ENCODE peak calls at places on chromosomes 2 and 18, in eight cellular contexts. One of them, this sample, is unnamed.

GRCh38 chr2:70926042-70926441 is 9.7 kb upstream of the ATP6V1B1 start:
- DNase-seq in NCI-H1417: no peak
- DNase-seq in right atrium auricular region: no peak
- DNase-seq in neural crest cell: no peak
- DNase-seq in NCI-H2081: no peak
- DNase-seq in cardiac fibroblast: no peak
- DNase-seq in NCI-H446: no peak
- DNase-seq in stimulated activated naive CD8-positive, alpha-beta T cell treated with anti-CD3 and anti-CD28 coated beads, Interleukin-15, Interleukin-2, amounts not matched to agents 100 U/mL and 50 U/mL, for 24 hours: no peak
- DNase-seq in this sample: no peak

GRCh38 chr2:24530796-24531195 is 39.7 kb downstream of the NCOA1 start:
- DNase-seq in stimulated activated naive CD8-positive, alpha-beta T cell treated with anti-CD3 and anti-CD28 coated beads, Interleukin-15, Interleukin-2, amounts not matched to agents 100 U/mL and 50 U/mL, for 24 hours: no peak
- DNase-seq in right atrium auricular region: no peak
- DNase-seq in neural crest cell: no peak
- DNase-seq in NCI-H1417: no peak
- DNase-seq in NCI-H446: no peak
- DNase-seq in NCI-H2081: no peak
- DNase-seq in cardiac fibroblast: no peak
- DNase-seq in this sample: no peak

GRCh38 chr2:10022464-10022863 is 20.9 kb upstream of the KLF11 start:
- DNase-seq in right atrium auricular region: no peak
- DNase-seq in NCI-H446: no peak
- DNase-seq in stimulated activated naive CD8-positive, alpha-beta T cell treated with anti-CD3 and anti-CD28 coated beads, Interleukin-15, Interleukin-2, amounts not matched to agents 100 U/mL and 50 U/mL, for 24 hours: no peak
- DNase-seq in NCI-H2081: no peak
- DNase-seq in NCI-H1417: no peak
- DNase-seq in cardiac fibroblast: no peak
- DNase-seq in neural crest cell: no peak
- DNase-seq in this sample: no peak

GRCh38 chr2:212537311-212538155 is 1.1 kb downstream of the ERBB4 start:
- DNase-seq in NCI-H1417: peak; percentile 58
- DNase-seq in cardiac fibroblast: peak; percentile 9
- DNase-seq in stimulated activated naive CD8-positive, alpha-beta T cell treated with anti-CD3 and anti-CD28 coated beads, Interleukin-15, Interleukin-2, amounts not matched to agents 100 U/mL and 50 U/mL, for 24 hours: no peak
- DNase-seq in neural crest cell: peak; percentile 14
- DNase-seq in NCI-H2081: peak; percentile 50
- DNase-seq in right atrium auricular region: no peak
- DNase-seq in NCI-H446: no peak
- DNase-seq in this sample: no peak

GRCh38 chr2:18551623-18552022 is 8.8 kb downstream of the RDH14 start:
- DNase-seq in cardiac fibroblast: no peak
- DNase-seq in right atrium auricular region: no peak
- DNase-seq in stimulated activated naive CD8-positive, alpha-beta T cell treated with anti-CD3 and anti-CD28 coated beads, Interleukin-15, Interleukin-2, amounts not matched to agents 100 U/mL and 50 U/mL, for 24 hours: no peak
- DNase-seq in NCI-H1417: no peak
- DNase-seq in NCI-H2081: no peak
- DNase-seq in NCI-H446: no peak
- DNase-seq in neural crest cell: no peak
- DNase-seq in this sample: no peak

GRCh38 chr2:103252781-103253180 is 490.9 kb downstream of the TMEM182 start:
- DNase-seq in stimulated activated naive CD8-positive, alpha-beta T cell treated with anti-CD3 and anti-CD28 coated beads, Interleukin-15, Interleukin-2, amounts not matched to agents 100 U/mL and 50 U/mL, for 24 hours: no peak
- DNase-seq in NCI-H446: no peak
- DNase-seq in neural crest cell: no peak
- DNase-seq in right atrium auricular region: no peak
- DNase-seq in NCI-H2081: no peak
- DNase-seq in cardiac fibroblast: no peak
- DNase-seq in NCI-H1417: no peak
- DNase-seq in this sample: no peak

GRCh38 chr18:35344736-35345459 is 678 bp upstream of the ZNF24 start:
- DNase-seq in NCI-H446: no peak
- DNase-seq in NCI-H1417: peak; percentile 66
- DNase-seq in NCI-H2081: peak; percentile 28
- DNase-seq in right atrium auricular region: no peak
- DNase-seq in neural crest cell: no peak
- DNase-seq in cardiac fibroblast: no peak
- DNase-seq in stimulated activated naive CD8-positive, alpha-beta T cell treated with anti-CD3 and anti-CD28 coated beads, Interleukin-15, Interleukin-2, amounts not matched to agents 100 U/mL and 50 U/mL, for 24 hours: no peak
- DNase-seq in this sample: peak; percentile 36

GRCh38 chr2:240560480-240561324 is 545 bp downstream of the DUSP28 start:
- DNase-seq in neural crest cell: peak; percentile 100
- DNase-seq in right atrium auricular region: peak; percentile 99
- DNase-seq in NCI-H2081: peak; percentile 95
- DNase-seq in NCI-H446: peak; percentile 90
- DNase-seq in cardiac fibroblast: peak; percentile 98
- DNase-seq in NCI-H1417: peak; percentile 98
- DNase-seq in stimulated activated naive CD8-positive, alpha-beta T cell treated with anti-CD3 and anti-CD28 coated beads, Interleukin-15, Interleukin-2, amounts not matched to agents 100 U/mL and 50 U/mL, for 24 hours: peak; percentile 100
- DNase-seq in this sample: peak; percentile 100

GRCh38 chr18:46469186-46469915 is 187.7 kb downstream of the LOXHD1 start:
- DNase-seq in neural crest cell: no peak
- DNase-seq in right atrium auricular region: no peak
- DNase-seq in cardiac fibroblast: no peak
- DNase-seq in stimulated activated naive CD8-positive, alpha-beta T cell treated with anti-CD3 and anti-CD28 coated beads, Interleukin-15, Interleukin-2, amounts not matched to agents 100 U/mL and 50 U/mL, for 24 hours: no peak
- DNase-seq in NCI-H2081: peak; percentile 82
- DNase-seq in NCI-H446: peak; percentile 90
- DNase-seq in NCI-H1417: peak; percentile 57
- DNase-seq in this sample: no peak

GRCh38 chr18:78893396-78894305 is 86.0 kb upstream of the SALL3 start:
- DNase-seq in neural crest cell: no peak
- DNase-seq in stimulated activated naive CD8-positive, alpha-beta T cell treated with anti-CD3 and anti-CD28 coated beads, Interleukin-15, Interleukin-2, amounts not matched to agents 100 U/mL and 50 U/mL, for 24 hours: no peak
- DNase-seq in NCI-H2081: no peak
- DNase-seq in right atrium auricular region: peak; percentile 52
- DNase-seq in cardiac fibroblast: no peak
- DNase-seq in NCI-H446: no peak
- DNase-seq in NCI-H1417: peak; percentile 85
- DNase-seq in this sample: no peak

GRCh38 chr2:30197570-30197969 is 33.8 kb upstream of the LBH start:
- DNase-seq in neural crest cell: no peak
- DNase-seq in NCI-H1417: no peak
- DNase-seq in cardiac fibroblast: no peak
- DNase-seq in NCI-H446: no peak
- DNase-seq in right atrium auricular region: no peak
- DNase-seq in stimulated activated naive CD8-positive, alpha-beta T cell treated with anti-CD3 and anti-CD28 coated beads, Interleukin-15, Interleukin-2, amounts not matched to agents 100 U/mL and 50 U/mL, for 24 hours: no peak
- DNase-seq in NCI-H2081: no peak
- DNase-seq in this sample: no peak

GRCh38 chr18:35435420-35435819 is 58.3 kb upstream of the ZNF396 start:
- DNase-seq in stimulated activated naive CD8-positive, alpha-beta T cell treated with anti-CD3 and anti-CD28 coated beads, Interleukin-15, Interleukin-2, amounts not matched to agents 100 U/mL and 50 U/mL, for 24 hours: no peak
- DNase-seq in NCI-H446: no peak
- DNase-seq in NCI-H1417: no peak
- DNase-seq in right atrium auricular region: no peak
- DNase-seq in cardiac fibroblast: no peak
- DNase-seq in neural crest cell: no peak
- DNase-seq in NCI-H2081: no peak
- DNase-seq in this sample: no peak

GRCh38 chr2:86336350-86337234 is 834 bp downstream of the REEP1 start:
- DNase-seq in neural crest cell: peak; percentile 11
- DNase-seq in cardiac fibroblast: no peak
- DNase-seq in stimulated activated naive CD8-positive, alpha-beta T cell treated with anti-CD3 and anti-CD28 coated beads, Interleukin-15, Interleukin-2, amounts not matched to agents 100 U/mL and 50 U/mL, for 24 hours: peak; percentile 25
- DNase-seq in NCI-H1417: peak; percentile 41
- DNase-seq in right atrium auricular region: no peak
- DNase-seq in NCI-H2081: peak; percentile 33
- DNase-seq in NCI-H446: no peak
- DNase-seq in this sample: no peak

GRCh38 chr2:231372326-231372725 is 23.2 kb upstream of the B3GNT7 start:
- DNase-seq in right atrium auricular region: no peak
- DNase-seq in cardiac fibroblast: no peak
- DNase-seq in NCI-H1417: no peak
- DNase-seq in NCI-H446: no peak
- DNase-seq in NCI-H2081: no peak
- DNase-seq in neural crest cell: no peak
- DNase-seq in stimulated activated naive CD8-positive, alpha-beta T cell treated with anti-CD3 and anti-CD28 coated beads, Interleukin-15, Interleukin-2, amounts not matched to agents 100 U/mL and 50 U/mL, for 24 hours: no peak
- DNase-seq in this sample: no peak

GRCh38 chr18:79068946-79069791 is at the start of gene ATP9B:
- DNase-seq in neural crest cell: peak; percentile 95
- DNase-seq in cardiac fibroblast: peak; percentile 98
- DNase-seq in NCI-H1417: peak; percentile 98
- DNase-seq in right atrium auricular region: peak; percentile 99
- DNase-seq in stimulated activated naive CD8-positive, alpha-beta T cell treated with anti-CD3 and anti-CD28 coated beads, Interleukin-15, Interleukin-2, amounts not matched to agents 100 U/mL and 50 U/mL, for 24 hours: peak; percentile 99
- DNase-seq in NCI-H2081: peak; percentile 91
- DNase-seq in NCI-H446: peak; percentile 81
- DNase-seq in this sample: peak; percentile 100

This sample was measured in ovary.